ENCODE peak calls at places on chromosomes 12 and 14, in five cellular contexts. X, H, D, V and G are unnamed samples.

GRCh38 chr12:84502907-84503787 is 409.5 kb downstream of the SLC6A15 start:
- DNase-seq in D (peak), V (no peak), H (peak), X (peak), G (no peak)

GRCh38 chr12:108890208-108890607 is 10.3 kb downstream of the DAO start:
- DNase-seq in V (no peak), D (no peak), H (no peak), X (peak), G (no peak)

GRCh38 chr14:75572104-75572503 is 6.3 kb upstream of the FLVCR2 start:
- DNase-seq in D (no peak), H (no peak), V (no peak), X (no peak), G (no peak)

GRCh38 chr12:61138381-61138759 is 1121.8 kb upstream of the USP15 start:
- DNase-seq in X (no peak), H (no peak), V (no peak), D (no peak), G (no peak)

GRCh38 chr14:102849522-102850379 is 72.5 kb downstream of the TRAF3 start:
- DNase-seq in D (no peak), H (peak), V (no peak), X (peak), G (no peak)

GRCh38 chr12:100858658-100859057 is 64.1 kb downstream of the ANO4 start:
- DNase-seq in V (no peak), X (peak), H (no peak), D (no peak), G (no peak)

GRCh38 chr12:14769462-14769836 is 33.8 kb downstream of the WBP11 start:
- DNase-seq in D (no peak), H (no peak), X (peak), V (no peak), G (no peak)

GRCh38 chr14:52998376-52999010 is 47.6 kb upstream of the FERMT2 start:
- DNase-seq in X (peak), V (no peak), D (peak), H (no peak), G (no peak)

GRCh38 chr12:47949441-47950341 is 13.7 kb upstream of the TMEM106C start:
- DNase-seq in X (peak), V (peak), D (peak), H (peak), G (peak)

GRCh38 chr12:113515082-113515856 is 43.6 kb upstream of the LHX5 start:
- DNase-seq in X (no peak), H (no peak), D (no peak), V (no peak), G (no peak)

GRCh38 chr14:92540472-92541048 is 27.0 kb downstream of the RIN3 start:
- DNase-seq in D (peak), H (no peak), X (peak), V (no peak), G (no peak)

GRCh38 chr14:79093542-79093941 is 923.4 kb downstream of the NRXN3 start:
- DNase-seq in X (no peak), D (no peak), V (no peak), H (no peak), G (no peak)

GRCh38 chr14:79090781-79091180 is 920.6 kb downstream of the NRXN3 start:
- DNase-seq in D (no peak), V (no peak), H (no peak), X (no peak), G (no peak)

DNA sequence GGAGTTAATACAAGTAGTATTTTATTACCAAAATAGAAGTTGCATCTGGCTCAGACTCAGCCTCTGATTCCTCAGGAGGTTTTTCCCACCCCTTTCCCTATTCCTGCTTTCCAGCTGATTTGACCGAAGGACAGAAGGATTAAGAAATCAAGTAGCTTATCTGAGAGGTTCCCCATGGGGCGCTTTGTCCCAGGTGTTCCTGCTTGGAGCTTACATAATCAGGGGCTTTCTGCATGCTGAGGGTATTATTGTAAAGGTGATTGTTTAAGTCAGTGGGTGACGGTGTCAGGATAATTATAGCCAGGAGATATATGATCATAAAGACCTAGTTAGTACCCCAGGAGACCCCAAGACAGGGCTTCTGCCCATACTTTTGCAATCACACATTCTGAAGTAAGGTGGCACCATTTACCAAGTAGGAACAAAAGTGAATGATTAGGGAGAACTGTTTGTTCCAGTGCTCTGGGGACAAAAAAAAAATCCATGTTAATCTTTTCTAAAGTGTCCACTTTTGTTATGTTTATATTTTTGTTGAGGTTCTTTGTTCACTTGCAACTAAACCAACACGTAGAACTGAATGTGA is 921.3 kb downstream of the NRXN3 start:
- DNase-seq in X (no peak), H (no peak), D (no peak), V (no peak), G (no peak)
- TF ChIP-seq CTCF in X (no peak), H (no peak), D (no peak), V (no peak), G (no peak)

GRCh38 chr12:64801381-64801780 is 23.1 kb upstream of the TBC1D30 start:
- DNase-seq in V (no peak), X (peak), D (no peak), H (no peak), G (no peak)
- TF ChIP-seq CTCF in V (no peak), X (peak), D (peak), H (no peak), G (no peak)

GRCh38 chr12:2156333-2156732 is 103.5 kb downstream of the CACNA1C start:
- DNase-seq in V (no peak), X (no peak), D (no peak), H (no peak), G (no peak)

GRCh38 chr12:2154521-2154920 is 101.7 kb downstream of the CACNA1C start:
- DNase-seq in X (no peak), H (no peak), V (no peak), D (no peak), G (no peak)

GRCh38 chr12:2154050-2154449 is 101.3 kb downstream of the CACNA1C start:
- DNase-seq in D (peak), X (peak), H (no peak), V (no peak), G (no peak)

GRCh38 chr12:2149091-2149490 is 96.3 kb downstream of the CACNA1C start:
- DNase-seq in V (no peak), X (peak), H (no peak), D (no peak), G (no peak)

DNA sequence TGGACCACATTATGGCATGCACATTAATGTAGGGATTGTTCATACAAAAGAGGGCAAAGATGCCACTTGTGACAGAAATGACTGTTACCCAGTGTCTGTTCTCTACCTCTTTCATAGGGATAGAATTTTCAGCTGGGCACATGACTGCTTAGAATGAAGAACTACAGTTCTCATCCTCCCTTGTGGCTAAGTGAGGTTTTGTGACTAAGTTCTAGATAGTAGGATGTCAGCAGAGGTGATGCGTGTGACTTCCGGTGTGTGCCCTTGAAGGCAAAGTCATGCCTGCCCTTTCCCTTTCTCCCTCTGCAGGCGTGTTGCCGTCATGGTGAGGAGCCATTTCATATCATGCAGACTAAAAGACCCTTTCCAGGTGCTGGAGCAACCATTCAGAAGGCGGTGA is 99.3 kb downstream of the CACNA1C start:
- DNase-seq in D (no peak), V (no peak), H (no peak), X (no peak), G (no peak)
- TF ChIP-seq CTCF in D (no peak), V (no peak), H (no peak), X (no peak), G (no peak)

GRCh38 chr14:96861568-96862310 is 64.6 kb downstream of the VRK1 start:
- DNase-seq in H (no peak), D (no peak), X (no peak), V (no peak), G (no peak)

GRCh38 chr14:96863986-96864330 is 66.8 kb downstream of the VRK1 start:
- DNase-seq in X (no peak), V (no peak), D (no peak), H (no peak), G (no peak)

GRCh38 chr14:96863327-96863985 is 66.3 kb downstream of the VRK1 start:
- DNase-seq in D (no peak), V (no peak), X (no peak), H (no peak), G (no peak)

DNA sequence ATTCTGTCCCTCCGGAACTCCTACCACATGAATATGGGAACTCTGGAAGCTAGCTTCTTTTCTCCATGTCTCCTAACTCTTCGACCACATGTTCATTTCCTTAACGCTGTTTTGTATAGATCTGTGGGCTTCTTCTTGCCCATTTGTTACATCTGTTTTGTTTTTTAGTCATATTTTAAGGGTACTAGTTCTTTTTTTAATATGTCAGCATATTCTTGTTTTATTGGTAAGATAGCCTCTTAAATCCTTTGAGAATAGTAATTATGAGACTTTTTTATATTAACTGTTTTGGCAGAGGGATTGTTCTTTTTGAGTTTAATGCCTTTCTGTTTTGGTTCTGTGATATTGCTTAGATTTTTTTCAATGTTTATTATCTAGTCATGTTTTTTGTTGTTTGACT is 70.5 kb downstream of the VRK1 start:
- DNase-seq in D (no peak), V (no peak), H (no peak), X (no peak), G (no peak)
- TF ChIP-seq CTCF in D (no peak), V (no peak), H (no peak), X (no peak), G (no peak)